ENCODE peak calls at places on chromosomes 12 and 14, in nine cellular contexts. V, N, Y, D, A, H, Z, I and E are unnamed samples.
A peak's percentile ranks its signal among the peaks of the same experiment; 100 is the strongest.

GRCh38 chr12:123958462-123958861 is 14.2 kb downstream of the CCDC92 start:
- DNase-seq in V (no peak), N (no peak), Y (no peak), D (no peak), A (no peak), H (no peak), Z (no peak), I (no peak), E (no peak)

GRCh38 chr12:22083167-22083566 is 37.1 kb downstream of the CMAS start:
- DNase-seq in V (no peak), N (peak; percentile 35), Y (no peak), D (peak; percentile 36), A (peak; percentile 20), H (peak; percentile 12), Z (no peak), I (no peak), E (no peak)

GRCh38 chr14:69685716-69686115 is 74.3 kb downstream of the SUSD6 start:
- DNase-seq in V (peak; percentile 46), N (peak; percentile 58), Y (no peak), D (no peak), A (peak; percentile 79), H (no peak), Z (peak; percentile 91), I (peak; percentile 48), E (no peak)

GRCh38 chr12:52415870-52416750 is 10.0 kb upstream of the KRT82 start:
- DNase-seq in V (peak; percentile 57), N (peak; percentile 71), Y (no peak), D (peak; percentile 56), A (no peak), H (no peak), Z (peak; percentile 90), I (peak; percentile 20), E (no peak)

GRCh38 chr12:121065345-121065744 is 26.3 kb upstream of the OASL start:
- DNase-seq in V (no peak), N (no peak), Y (no peak), D (no peak), A (no peak), H (no peak), Z (no peak), I (no peak), E (no peak)

GRCh38 chr14:49621114-49621881 is 699 bp downstream of the MGAT2 start:
- DNase-seq in V (peak; percentile 79), N (peak; percentile 28), Y (peak; percentile 97), D (peak; percentile 80), A (peak; percentile 27), H (no peak), Z (peak; percentile 86), I (peak; percentile 34), E (no peak)

GRCh38 chr14:66037361-66037760 is 448.8 kb upstream of the CCDC196 start:
- DNase-seq in V (no peak), N (no peak), Y (no peak), D (no peak), A (no peak), H (no peak), Z (no peak), I (no peak), E (no peak)

GRCh38 chr12:2796187-2796663 is 1.5 kb downstream of the FKBP4 start:
- DNase-seq in V (no peak), N (no peak), Y (no peak), D (peak; percentile 25), A (peak; percentile 31), H (no peak), Z (no peak), I (no peak), E (peak; percentile 25)

GRCh38 chr14:41476526-41476925 is 130.2 kb upstream of the LRFN5 start:
- DNase-seq in V (no peak), N (no peak), Y (no peak), D (no peak), A (no peak), H (no peak), Z (no peak), I (no peak), E (no peak)

GRCh38 chr14:52821805-52822250 is 30.4 kb upstream of the GNPNAT1 start:
- DNase-seq in V (no peak), N (no peak), Y (no peak), D (no peak), A (no peak), H (no peak), Z (no peak), I (no peak), E (no peak)

GRCh38 chr14:65946494-65946893 is 534.0 kb downstream of the FUT8 start:
- DNase-seq in V (no peak), N (no peak), Y (no peak), D (no peak), A (no peak), H (no peak), Z (no peak), I (no peak), E (no peak)

GRCh38 chr12:121729021-121729420 is 16.5 kb downstream of the TMEM120B start:
- DNase-seq in V (no peak), N (no peak), Y (no peak), D (no peak), A (no peak), H (no peak), Z (no peak), I (no peak), E (no peak)

DNA sequence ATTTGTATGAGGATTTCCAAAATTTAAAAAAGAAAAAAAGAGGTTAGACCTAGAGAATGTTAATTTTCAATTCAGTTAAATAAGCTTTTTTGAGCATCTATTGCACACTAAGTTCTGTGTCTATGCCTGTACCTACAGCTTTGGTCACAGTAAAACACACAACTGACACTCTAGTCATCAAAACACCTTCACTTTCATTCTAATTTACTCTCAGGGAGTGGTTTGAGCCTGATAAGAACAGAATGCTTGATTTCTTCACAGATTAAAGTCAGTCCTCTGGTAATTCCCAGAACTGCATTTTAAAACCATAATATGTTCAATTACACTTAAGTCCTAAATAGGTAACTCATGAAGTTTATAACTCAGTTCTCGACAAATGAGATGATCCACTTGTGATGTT is 9.2 kb downstream of the SLC5A8 start:
- DNase-seq in V (no peak), N (no peak), Y (no peak), D (no peak), A (no peak), H (no peak), Z (no peak), I (no peak), E (no peak)
- TF ChIP-seq POLR2A in V (no peak), N (no peak), Y (no peak), D (no peak), A (no peak), H (no peak), Z (no peak), I (no peak), E (no peak)

GRCh38 chr12:33533527-33533926 is 93.9 kb upstream of the SYT10 start:
- DNase-seq in V (no peak), N (no peak), Y (no peak), D (no peak), A (no peak), H (no peak), Z (no peak), I (no peak), E (no peak)

GRCh38 chr12:33529810-33530209 is 90.2 kb upstream of the SYT10 start:
- DNase-seq in V (no peak), N (no peak), Y (no peak), D (no peak), A (no peak), H (no peak), Z (no peak), I (no peak), E (no peak)

GRCh38 chr12:33536431-33536830 is 96.8 kb upstream of the SYT10 start:
- DNase-seq in V (no peak), N (no peak), Y (no peak), D (no peak), A (no peak), H (no peak), Z (no peak), I (no peak), E (no peak)

GRCh38 chr12:33531261-33531660 is 91.6 kb upstream of the SYT10 start:
- DNase-seq in V (no peak), N (no peak), Y (no peak), D (no peak), A (no peak), H (no peak), Z (no peak), I (no peak), E (no peak)
- TF ChIP-seq POLR2A in V (no peak), N (no peak), Y (no peak), D (no peak), A (no peak), H (no peak), Z (no peak), I (no peak), E (no peak)

DNA sequence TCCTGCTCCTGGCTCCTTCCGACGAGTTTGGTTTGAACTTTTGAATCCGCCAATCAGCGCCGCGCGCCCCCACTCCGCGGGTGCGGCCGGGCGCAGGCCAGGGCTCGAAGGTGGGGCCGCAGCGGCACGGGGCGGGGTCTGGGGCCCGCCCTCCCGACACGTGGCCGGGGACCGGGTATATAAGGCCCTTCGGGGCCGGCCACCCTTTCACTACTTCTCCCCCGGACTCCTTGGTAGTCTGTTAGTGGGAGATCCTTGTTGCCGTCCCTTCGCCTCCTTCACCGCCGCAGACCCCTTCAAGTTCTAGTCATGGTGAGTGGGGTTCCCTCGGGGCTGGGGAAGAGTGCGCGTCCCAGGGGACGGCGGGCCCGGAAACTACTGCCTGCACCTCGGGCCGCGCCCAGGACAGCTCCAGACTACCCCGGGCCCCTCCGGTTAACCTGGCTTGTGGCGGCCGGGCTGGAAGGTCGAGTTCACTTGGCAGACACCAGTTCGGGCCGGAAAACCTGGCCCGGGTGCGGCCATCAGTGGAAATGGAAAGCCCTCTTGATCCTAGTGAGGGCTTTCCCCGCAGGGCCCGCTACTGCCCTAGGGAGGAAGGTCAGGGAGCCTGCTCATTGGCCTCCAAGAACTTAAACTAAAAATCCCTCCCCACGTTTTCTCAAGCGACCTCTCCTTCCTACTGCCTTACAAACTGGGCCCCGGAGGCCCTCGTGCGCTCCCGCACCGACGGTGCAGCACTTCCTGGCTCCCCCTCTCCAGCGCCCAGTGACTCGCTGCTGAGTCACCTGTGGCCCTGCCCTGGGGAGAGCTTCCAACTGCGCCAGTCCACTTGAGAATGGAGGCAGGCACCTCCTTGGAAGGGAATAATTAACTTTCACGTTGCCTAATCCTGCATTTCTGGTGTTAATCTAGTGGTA is at the start of gene TUBA1C:
- DNase-seq in V (peak; percentile 93), N (peak; percentile 95), Y (peak; percentile 97), D (peak; percentile 97), A (peak; percentile 91), H (peak; percentile 94), Z (peak; percentile 96), I (peak; percentile 80), E (peak; percentile 83)
- TF ChIP-seq POLR2A in V (no peak), N (peak; percentile 99), Y (no peak), D (peak; percentile 99), A (peak; percentile 64), H (peak; percentile 98), Z (peak; percentile 57), I (peak; percentile 89), E (peak; percentile 99)

DNA sequence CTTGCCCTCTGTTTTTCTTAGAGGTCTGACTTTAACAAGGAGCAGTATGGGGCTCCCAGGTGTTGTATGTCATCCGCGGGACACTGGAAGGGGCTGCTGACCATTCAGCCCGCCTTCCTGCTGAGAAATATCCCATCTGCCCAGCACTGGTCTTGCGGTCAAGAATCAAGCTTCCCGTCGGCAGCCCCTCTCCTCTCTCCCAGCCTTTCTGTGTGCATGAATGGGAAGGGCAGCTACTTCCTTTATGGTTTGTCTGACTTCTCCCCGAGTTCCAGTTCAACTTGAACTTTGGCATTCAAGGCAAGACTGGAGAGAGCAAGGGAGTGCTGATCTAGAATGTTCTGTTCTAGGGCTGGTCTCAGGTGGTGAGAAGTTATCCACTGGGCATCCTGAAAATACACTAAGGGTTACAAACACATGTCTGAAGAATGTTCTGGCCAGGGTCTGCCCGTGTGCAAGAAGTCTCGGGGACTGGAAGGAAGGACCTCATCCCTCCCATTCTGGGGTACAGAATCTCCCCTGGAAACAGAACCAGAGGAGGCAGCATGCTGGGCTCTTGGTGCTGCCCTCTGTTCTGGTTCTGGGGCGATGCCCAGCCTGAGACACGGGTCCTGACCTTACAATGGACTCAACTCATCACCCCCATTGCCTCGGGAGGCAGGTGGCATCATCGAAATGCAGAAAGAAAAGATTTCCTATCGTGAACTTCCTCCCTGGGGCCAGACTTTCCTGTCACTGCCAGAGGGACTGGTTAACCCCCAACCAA is 51.7 kb downstream of the PSMA6 start:
- DNase-seq in V (no peak), N (no peak), Y (no peak), D (no peak), A (no peak), H (no peak), Z (peak; percentile 67), I (no peak), E (no peak)
- TF ChIP-seq POLR2A in V (no peak), N (no peak), Y (no peak), D (no peak), A (no peak), H (no peak), Z (no peak), I (no peak), E (no peak)